ENCODE peak calls at places on chromosomes 5 and 9, in ten cellular contexts. G is coronary artery; H is lower leg skin; F is choroid plexus epithelial cell; S is CD8-positive, alpha-beta T cell; C is pancreas; L is AG04450; W is tibial nerve; E is HCT116; I is endodermal cell. N is an unnamed sample.

GRCh38 chr5:56105511-56106372 is 111.0 kb upstream of the IL6ST start:
- DNase-seq in G (no peak), H (no peak), F (no peak), S (no peak), C (no peak), L (no peak), W (no peak), E (no peak), I (no peak), N (peak)

GRCh38 chr5:179209359-179210150 is 135.7 kb downstream of the ADAMTS2 start:
- DNase-seq in G (no peak), H (no peak), F (peak), S (no peak), C (no peak), L (peak), W (no peak), E (no peak), I (no peak), N (peak)

GRCh38 chr9:114405294-114406034 is 17.7 kb upstream of the AKNA start:
- DNase-seq in G (peak), H (peak), F (peak), S (peak), C (peak), L (no peak), W (peak), E (peak), I (peak), N (peak)

GRCh38 chr5:158421329-158421728 is 562.4 kb upstream of the CLINT1 start:
- DNase-seq in G (no peak), H (no peak), F (no peak), S (no peak), C (no peak), L (no peak), W (no peak), E (no peak), I (no peak), N (no peak)

GRCh38 chr5:40754381-40755092 is 1.2 kb downstream of the TTC33 start:
- DNase-seq in G (no peak), H (no peak), F (peak), S (no peak), C (no peak), L (no peak), W (no peak), E (no peak), I (no peak), N (peak)

GRCh38 chr5:66306105-66306843 is 162.2 kb downstream of the SREK1 start:
- DNase-seq in G (no peak), H (no peak), F (peak), S (no peak), C (peak), L (peak), W (peak), E (peak), I (peak), N (peak)

GRCh38 chr9:95721132-95721531 is 154.4 kb upstream of the ERCC6L2 start:
- DNase-seq in G (no peak), H (no peak), F (no peak), S (no peak), C (no peak), L (no peak), W (no peak), E (no peak), I (peak), N (no peak)

GRCh38 chr5:143229896-143230675 is 173.4 kb downstream of the NR3C1 start:
- DNase-seq in G (no peak), H (peak), F (no peak), S (peak), C (peak), L (no peak), W (no peak), E (no peak), I (peak), N (peak)

GRCh38 chr9:6552033-6552737 is 93.3 kb downstream of the GLDC start:
- DNase-seq in G (no peak), H (no peak), F (peak), S (no peak), C (no peak), L (peak), W (no peak), E (no peak), I (no peak), N (peak)

GRCh38 chr5:100516285-100516684 is 18.9 kb upstream of the FAM174A start:
- DNase-seq in G (no peak), H (no peak), F (no peak), S (no peak), C (no peak), L (no peak), W (no peak), E (no peak), I (no peak), N (no peak)

GRCh38 chr5:100519075-100519474 is 16.1 kb upstream of the FAM174A start:
- DNase-seq in G (no peak), H (no peak), F (no peak), S (no peak), C (no peak), L (no peak), W (no peak), E (no peak), I (no peak), N (no peak)

GRCh38 chr5:100517301-100517974 is 17.7 kb upstream of the FAM174A start:
- DNase-seq in G (no peak), H (peak), F (no peak), S (no peak), C (no peak), L (no peak), W (no peak), E (no peak), I (peak), N (no peak)

GRCh38 chr5:100520348-100520747 is 14.8 kb upstream of the FAM174A start:
- DNase-seq in G (no peak), H (no peak), F (no peak), S (no peak), C (no peak), L (no peak), W (no peak), E (no peak), I (peak), N (no peak)

DNA sequence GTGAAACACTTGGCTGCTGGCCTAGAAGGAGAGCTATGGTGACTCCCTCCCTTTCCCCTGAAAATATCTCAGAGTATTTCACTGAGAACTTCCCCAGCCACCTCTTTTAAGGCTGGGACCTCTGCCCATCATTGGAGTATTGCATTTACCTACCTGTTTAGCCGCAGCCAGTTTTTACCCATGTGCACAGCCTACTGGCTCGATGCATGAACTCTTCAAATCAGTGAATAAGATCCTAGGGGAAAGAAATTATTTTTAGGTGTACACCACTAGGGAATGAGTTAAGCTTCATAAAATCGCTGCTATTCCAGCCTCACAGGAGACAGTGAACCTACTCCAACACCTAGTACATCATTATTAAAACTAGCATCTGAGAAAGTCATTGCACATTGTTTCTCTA is 16.8 kb upstream of the FAM174A start:
- DNase-seq in G (no peak), H (no peak), F (no peak), S (no peak), C (no peak), L (no peak), W (no peak), E (no peak), I (peak), N (no peak)
- TF ChIP-seq CTCF in G (no peak), H (no peak), F (no peak), S (no peak), C (no peak), L (no peak), W (no peak), E (peak), I (peak), N (no peak)

DNA sequence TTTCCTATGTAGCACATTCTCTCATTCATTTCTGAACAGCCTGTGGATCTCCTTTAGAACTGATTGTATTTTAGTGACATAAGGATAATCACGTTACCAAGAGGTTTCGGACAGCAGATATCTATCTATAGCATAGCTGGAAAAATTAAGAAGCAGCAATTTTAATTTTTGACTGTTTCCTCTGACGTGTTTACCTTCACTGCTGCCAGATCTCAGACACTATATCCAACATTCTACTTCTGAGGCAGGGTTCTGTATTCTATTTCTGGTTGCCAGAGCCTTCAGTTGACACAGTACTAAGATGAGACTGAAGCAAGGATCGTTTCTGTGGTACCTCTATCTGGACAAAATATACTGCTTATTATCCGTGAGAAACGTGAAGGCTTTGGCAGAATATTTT is at the start of gene EFCAB9:
- DNase-seq in G (no peak), H (no peak), F (no peak), S (no peak), C (no peak), L (no peak), W (no peak), E (no peak), I (no peak), N (no peak)
- H3K4me3 ChIP-seq in G (no peak), H (no peak), F (no peak), S (no peak), C (no peak), L (no peak), W (no peak), E (no peak), I (no peak), N (no peak)

DNA sequence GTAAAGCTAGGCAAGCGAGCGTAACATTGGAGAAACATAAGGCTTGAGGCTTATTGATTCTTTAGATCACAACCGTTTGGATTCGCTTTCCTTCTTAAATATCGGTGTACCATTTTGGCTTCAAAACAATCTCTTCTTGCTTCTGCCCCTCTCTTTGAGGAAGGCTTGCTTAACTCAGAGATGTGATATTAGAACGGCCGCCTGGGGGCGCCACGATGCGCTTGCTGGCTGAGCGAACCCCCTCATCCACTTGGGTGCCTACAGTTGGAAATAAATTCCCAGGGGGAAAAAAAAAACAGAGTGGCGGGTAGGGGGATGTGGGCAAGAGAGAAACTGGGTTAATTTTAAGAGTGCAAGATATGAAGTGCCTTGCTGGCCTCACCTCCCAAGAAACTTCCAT is 116.0 kb downstream of the DPYSL3 start:
- DNase-seq in G (no peak), H (no peak), F (no peak), S (no peak), C (no peak), L (no peak), W (no peak), E (no peak), I (peak), N (no peak)
- TF ChIP-seq CTCF in G (no peak), H (no peak), F (peak), S (no peak), C (no peak), L (peak), W (no peak), E (no peak), I (peak), N (peak)

DNA sequence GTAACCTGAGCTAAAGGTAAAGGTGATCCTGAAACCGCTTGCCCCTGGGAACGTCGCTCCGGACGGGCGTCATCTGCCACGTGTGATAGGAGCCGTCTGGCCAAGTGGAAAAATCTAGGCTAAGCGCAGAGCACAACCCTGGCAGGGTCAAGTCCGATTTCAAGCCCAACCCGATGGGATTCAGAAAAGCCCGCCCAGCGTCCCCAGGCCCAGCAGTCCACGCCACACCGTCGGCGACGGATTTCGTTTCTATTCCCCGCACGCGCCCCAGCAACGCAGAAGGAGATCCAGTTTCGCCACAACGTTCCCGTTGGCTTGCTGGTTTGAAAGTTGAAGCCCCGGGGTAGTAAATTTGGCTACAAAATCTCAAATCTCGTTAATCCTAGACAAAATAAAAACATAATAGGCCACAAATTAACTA is 32.4 kb upstream of the NFIB start:
- DNase-seq in G (peak), H (peak), F (no peak), S (no peak), C (peak), L (no peak), W (no peak), E (no peak), I (no peak), N (no peak)
- H3K4me3 ChIP-seq in G (peak), H (no peak), F (peak), S (no peak), C (no peak), L (no peak), W (peak), E (no peak), I (peak), N (no peak)

DNA sequence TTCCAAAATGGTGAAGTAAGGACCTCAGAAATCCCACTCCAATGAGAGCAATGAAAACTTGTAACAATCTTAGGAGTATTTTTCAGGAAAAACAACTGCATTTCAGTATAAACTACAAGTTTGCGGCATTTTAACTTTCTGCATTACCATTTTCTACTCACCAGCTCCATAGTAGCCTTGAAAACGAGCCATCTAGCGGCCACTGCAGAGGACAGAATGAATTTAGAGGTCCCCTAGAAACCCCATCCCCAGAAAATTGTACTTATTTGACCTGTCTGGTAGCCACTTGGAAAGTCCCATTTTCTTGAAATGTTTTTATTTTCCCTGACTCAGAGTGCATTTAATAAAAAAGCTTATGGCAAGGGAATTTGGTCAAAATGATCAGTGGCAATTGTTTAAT is 205.4 kb upstream of the ITGA1 start:
- DNase-seq in G (no peak), H (no peak), F (peak), S (no peak), C (no peak), L (no peak), W (no peak), E (no peak), I (no peak), N (no peak)
- TF ChIP-seq CTCF in G (no peak), H (no peak), F (peak), S (no peak), C (no peak), L (peak), W (no peak), E (peak), I (peak), N (no peak)

GRCh38 chr9:79857188-79857587 is 285.4 kb downstream of the TLE4 start:
- DNase-seq in G (no peak), H (no peak), F (no peak), S (no peak), C (no peak), L (no peak), W (no peak), E (no peak), I (no peak), N (no peak)

GRCh38 chr9:79862921-79863890 is 291.4 kb downstream of the TLE4 start:
- DNase-seq in G (no peak), H (no peak), F (no peak), S (no peak), C (no peak), L (no peak), W (no peak), E (no peak), I (no peak), N (no peak)

GRCh38 chr9:79858509-79858908 is 286.7 kb downstream of the TLE4 start:
- DNase-seq in G (no peak), H (no peak), F (peak), S (no peak), C (no peak), L (no peak), W (no peak), E (no peak), I (no peak), N (peak)
- H3K4me3 ChIP-seq in G (no peak), H (no peak), F (no peak), S (no peak), C (no peak), L (peak), W (no peak), E (no peak), I (no peak), N (no peak)

GRCh38 chr5:1998348-1998669 is 115.6 kb upstream of the IRX4 start:
- DNase-seq in G (no peak), H (peak), F (no peak), S (no peak), C (no peak), L (no peak), W (no peak), E (no peak), I (no peak), N (no peak)

GRCh38 chr5:2000591-2000990 is 117.9 kb upstream of the IRX4 start:
- DNase-seq in G (no peak), H (peak), F (no peak), S (no peak), C (no peak), L (no peak), W (no peak), E (no peak), I (no peak), N (no peak)

GRCh38 chr5:1998716-1999317 is 116.1 kb upstream of the IRX4 start:
- DNase-seq in G (no peak), H (peak), F (no peak), S (no peak), C (no peak), L (no peak), W (no peak), E (no peak), I (no peak), N (no peak)

GRCh38 chr5:2001300-2001699 is 118.6 kb upstream of the IRX4 start:
- DNase-seq in G (no peak), H (peak), F (no peak), S (no peak), C (no peak), L (no peak), W (no peak), E (no peak), I (no peak), N (no peak)

DNA sequence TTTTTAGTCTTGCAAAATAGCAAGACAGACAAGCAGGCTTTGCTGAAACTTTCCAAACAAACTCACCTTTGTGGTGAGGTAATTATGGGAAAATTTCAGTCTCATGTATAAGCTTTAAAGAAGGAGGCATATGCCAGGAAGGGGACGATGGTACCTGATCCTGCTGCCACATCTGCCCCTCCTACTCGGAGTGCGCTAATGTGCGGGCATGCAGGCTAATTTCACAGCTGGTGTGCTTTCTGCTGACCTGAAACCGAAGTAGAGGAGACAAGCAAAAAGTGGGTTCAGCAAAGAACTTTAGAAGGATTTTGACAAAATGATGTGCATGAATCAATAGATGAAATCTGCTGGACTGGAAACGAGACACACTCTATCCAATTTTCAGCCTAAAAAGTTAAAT is 117.1 kb upstream of the IRX4 start:
- DNase-seq in G (no peak), H (peak), F (no peak), S (no peak), C (no peak), L (no peak), W (no peak), E (no peak), I (no peak), N (no peak)
- TF ChIP-seq CTCF in G (no peak), H (no peak), F (no peak), S (no peak), C (no peak), L (no peak), W (no peak), E (no peak), I (no peak), N (no peak)

N was measured in fibroblast of mammary gland.